ENCODE peak calls at places on chromosomes 11 and 22, in six cellular contexts. T, F, U, M, X and B are unnamed samples.

GRCh38 chr11:61168858-61169257 is 7.6 kb upstream of the VPS37C start:
- DNase-seq in U (no peak), X (no peak), T (no peak), F (no peak), M (no peak), B (no peak)

GRCh38 chr11:134792044-134792443 is 380.0 kb upstream of the B3GAT1 start:
- DNase-seq in M (no peak), X (no peak), U (no peak), F (no peak), T (no peak), B (no peak)

GRCh38 chr11:35412285-35412684 is 7.1 kb downstream of the SLC1A2 start:
- DNase-seq in T (no peak), M (peak; percentile 11), U (no peak), F (no peak), X (no peak), B (no peak)

GRCh38 chr11:95487391-95487790 is 256.4 kb upstream of the SESN3 start:
- DNase-seq in F (no peak), X (no peak), M (no peak), T (no peak), U (no peak), B (peak; percentile 83)

GRCh38 chr11:116637766-116638165 is 135.0 kb downstream of the BUD13 start:
- DNase-seq in T (peak; percentile 43), M (no peak), F (no peak), U (no peak), X (no peak), B (no peak)

GRCh38 chr22:37337204-37337943 is 55.1 kb downstream of the CYTH4 start:
- DNase-seq in X (no peak), F (no peak), M (peak; percentile 45), U (no peak), T (no peak), B (no peak)

GRCh38 chr11:1138053-1138452 is 19.7 kb upstream of the MUC5AC start:
- DNase-seq in T (no peak), U (no peak), X (no peak), F (no peak), M (no peak), B (no peak)

GRCh38 chr22:49858827-49859226 is 5.2 kb downstream of the ZBED4 start:
- DNase-seq in X (no peak), F (no peak), M (no peak), U (no peak), T (no peak), B (no peak)

GRCh38 chr11:110085255-110085838 is 7.8 kb upstream of the ZC3H12C start:
- DNase-seq in U (no peak), T (no peak), F (no peak), X (no peak), M (peak; percentile 30), B (no peak)

GRCh38 chr22:35630387-35630793 is 13.3 kb upstream of the MB start:
- DNase-seq in X (peak; percentile 57), U (no peak), F (peak; percentile 40), M (peak; percentile 67), T (no peak), B (no peak)

GRCh38 chr11:66240781-66241136 is 27.7 kb upstream of the RAB1B start:
- DNase-seq in X (no peak), M (no peak), F (no peak), U (no peak), T (no peak), B (no peak)

GRCh38 chr11:2795491-2795991 is 90.0 kb downstream of the CDKN1C start:
- DNase-seq in X (no peak), T (peak; percentile 65), F (peak; percentile 75), M (no peak), U (no peak), B (no peak)

GRCh38 chr11:125214466-125215204 is 50.1 kb downstream of the PKNOX2 start:
- DNase-seq in X (no peak), F (no peak), M (peak; percentile 83), T (no peak), U (no peak), B (no peak)

GRCh38 chr11:102316505-102316904 is 779 bp upstream of the BIRC3 start:
- DNase-seq in U (no peak), F (no peak), T (no peak), X (no peak), M (no peak), B (no peak)

GRCh38 chr11:2271327-2272240 is 1.2 kb upstream of the ASCL2 start:
- DNase-seq in M (no peak), U (no peak), T (peak; percentile 65), F (no peak), X (peak; percentile 37), B (peak; percentile 29)

GRCh38 chr11:87859583-87859982 is 315.7 kb downstream of the RAB38 start:
- DNase-seq in X (no peak), F (no peak), M (peak; percentile 7), T (no peak), U (no peak), B (no peak)

GRCh38 chr11:34313099-34313517 is 44.7 kb downstream of the ABTB2 start:
- DNase-seq in T (no peak), U (no peak), M (no peak), X (peak; percentile 37), F (no peak), B (peak; percentile 36)

GRCh38 chr11:33697997-33698396 is 2.6 kb downstream of the C11orf91 start:
- DNase-seq in M (no peak), U (no peak), T (no peak), X (no peak), F (no peak), B (no peak)

GRCh38 chr11:1826552-1827094 is 8.2 kb upstream of the SYT8 start:
- DNase-seq in F (peak; percentile 93), U (no peak), M (peak; percentile 93), X (peak; percentile 58), T (peak; percentile 92), B (peak; percentile 34)

GRCh38 chr11:83827940-83828554 is 541.9 kb upstream of the CCDC90B start:
- DNase-seq in M (peak; percentile 53), U (no peak), F (no peak), X (no peak), T (no peak), B (peak; percentile 16)

GRCh38 chr11:74984070-74984469 is 4.7 kb upstream of the NEU3 start:
- DNase-seq in F (no peak), M (no peak), T (no peak), U (no peak), X (no peak), B (no peak)

GRCh38 chr11:21289686-21290085 is 620.3 kb downstream of the NELL1 start:
- DNase-seq in X (no peak), U (no peak), M (no peak), F (no peak), T (no peak), B (no peak)

GRCh38 chr11:118061401-118062125 is 15.3 kb upstream of the TMPRSS4 start:
- DNase-seq in M (no peak), T (peak; percentile 45), U (no peak), X (no peak), F (no peak), B (no peak)

GRCh38 chr11:79506124-79506523 is 65.3 kb upstream of the TENM4 start:
- DNase-seq in F (no peak), T (no peak), U (no peak), X (no peak), M (no peak), B (no peak)
- TF ChIP-seq CTCF in F (no peak), T (no peak), U (no peak), X (no peak), M (no peak), B (no peak)

DNA sequence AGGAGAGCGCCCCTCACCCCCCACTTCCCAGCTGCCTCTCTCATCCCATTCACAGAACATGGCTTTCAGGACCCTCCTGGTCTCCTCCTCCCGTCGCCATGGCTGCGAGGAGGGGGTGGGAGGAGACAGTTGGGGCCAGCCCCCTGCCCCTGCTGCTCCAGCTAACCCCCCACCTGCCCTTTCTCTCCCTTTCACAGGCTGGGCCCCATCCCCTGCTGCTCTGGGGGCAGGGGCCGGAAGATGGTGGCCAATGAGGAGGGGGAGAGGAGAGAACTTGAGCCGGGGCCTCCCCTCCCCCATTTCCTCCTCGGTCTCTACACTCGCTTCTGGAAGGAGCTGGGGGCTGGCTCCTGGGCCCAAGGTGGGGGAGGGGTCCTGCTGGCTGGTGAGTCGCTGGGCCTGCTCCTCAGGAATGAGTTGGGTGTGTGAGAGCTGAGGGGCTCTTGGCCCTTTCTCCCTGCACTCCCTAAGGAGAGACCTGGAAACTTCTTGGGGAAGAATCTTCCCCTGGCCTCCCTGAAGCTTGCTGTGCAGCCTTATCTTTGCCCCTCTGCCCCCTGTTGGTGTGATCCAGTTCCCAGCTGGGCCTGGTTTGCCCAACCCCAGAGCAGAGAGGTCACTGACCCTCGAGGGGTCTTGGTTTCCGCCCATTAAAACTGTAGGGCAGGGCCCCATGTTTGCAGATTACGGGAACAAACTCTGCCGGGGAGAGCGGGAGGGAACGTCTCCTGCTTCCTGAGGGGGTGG is 10.2 kb downstream of the YPEL4 start:
- DNase-seq in U (no peak), X (peak; percentile 100), F (no peak), M (peak; percentile 84), T (no peak), B (no peak)
- TF ChIP-seq CTCF in U (no peak), X (peak; percentile 31), F (peak; percentile 18), M (no peak), T (no peak), B (no peak)

DNA sequence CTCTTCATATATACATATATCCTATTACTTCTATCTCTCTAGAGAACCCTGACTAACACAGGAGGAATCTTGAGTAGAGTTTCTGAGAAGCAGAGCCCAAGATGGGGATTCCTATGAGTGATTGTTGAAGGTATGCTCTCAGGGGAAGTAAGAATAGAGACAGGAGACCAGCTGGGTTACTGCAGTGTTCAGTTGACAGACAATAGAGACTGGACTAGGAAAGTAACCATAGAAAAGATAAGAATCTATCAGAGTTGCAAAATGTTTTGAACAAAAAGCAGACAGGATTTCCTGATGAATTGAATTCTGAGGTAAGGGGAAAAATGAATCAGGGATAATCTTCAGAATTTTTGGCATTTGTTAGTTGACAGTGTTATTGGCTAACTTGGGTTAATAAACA is 54.4 kb downstream of the SLC17A6 start:
- DNase-seq in T (no peak), X (no peak), F (no peak), U (no peak), M (no peak), B (no peak)
- TF ChIP-seq CTCF in T (no peak), X (no peak), F (no peak), U (no peak), M (no peak), B (no peak)

GRCh38 chr11:104161751-104162450 is 2.0 kb downstream of the PDGFD start:
- DNase-seq in U (no peak), T (no peak), M (peak; percentile 33), F (no peak), X (no peak), B (no peak)

GRCh38 chr11:104163100-104164027 is 583 bp downstream of the PDGFD start:
- DNase-seq in T (no peak), X (peak; percentile 66), U (no peak), F (no peak), M (peak; percentile 58), B (no peak)

GRCh38 chr11:104159356-104159755 is 4.6 kb downstream of the PDGFD start:
- DNase-seq in F (no peak), T (no peak), X (no peak), U (no peak), M (no peak), B (no peak)

GRCh38 chr11:104165014-104165413 is 1.1 kb upstream of the PDGFD start:
- DNase-seq in U (no peak), F (no peak), X (peak; percentile 26), T (no peak), M (no peak), B (no peak)

DNA sequence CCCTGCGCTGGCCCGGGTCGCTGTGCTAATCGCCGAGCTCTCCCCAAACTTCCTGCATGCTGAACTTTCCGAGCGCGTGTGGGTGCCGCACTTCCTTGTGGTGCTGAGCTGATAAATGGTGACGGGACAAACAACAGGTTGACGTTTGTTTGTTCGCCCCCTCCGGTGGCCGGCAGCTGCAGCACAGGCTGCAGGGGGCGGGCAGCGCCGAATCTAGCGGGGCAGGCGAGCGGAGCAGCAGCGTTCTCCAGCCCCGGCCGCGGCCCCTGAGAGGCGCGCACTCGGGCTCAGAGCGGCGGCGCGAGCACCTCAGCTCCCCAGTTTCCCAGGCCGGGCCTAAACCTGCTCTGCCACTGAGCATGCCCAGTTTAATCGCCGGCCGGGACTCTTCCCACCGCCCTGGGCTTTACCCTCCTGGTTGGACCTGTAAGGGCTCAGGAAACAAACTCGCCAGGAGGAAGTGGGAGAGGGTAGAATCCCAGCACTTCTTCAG is at the start of gene PDGFD:
- DNase-seq in T (peak; percentile 78), M (peak; percentile 91), U (peak; percentile 14), F (peak; percentile 67), X (peak; percentile 90), B (peak; percentile 54)
- TF ChIP-seq CTCF in T (peak; percentile 13), M (peak; percentile 39), U (no peak), F (peak; percentile 66), X (peak; percentile 67), B (no peak)